ENCODE peak calls at places on chromosomes 2 and 18, in seven cellular contexts. One of them, this sample, is unnamed.

GRCh38 chr2:201262718-201263117 is 2.4 kb downstream of the CASP8 start:
- DNase-seq in AG10803: no peak
- DNase-seq in fibroblast of mammary gland: no peak
- DNase-seq in astrocyte of the spinal cord: no peak
- DNase-seq in fibroblast of lung: no peak
- DNase-seq in A549: no peak
- DNase-seq in CD8-positive, alpha-beta T cell: no peak
- DNase-seq in this sample: no peak

GRCh38 chr2:135164431-135164830 is 112.3 kb downstream of the RAB3GAP1 start:
- DNase-seq in AG10803: peak
- DNase-seq in fibroblast of mammary gland: peak
- DNase-seq in astrocyte of the spinal cord: peak
- DNase-seq in fibroblast of lung: peak
- DNase-seq in A549: peak
- DNase-seq in CD8-positive, alpha-beta T cell: no peak
- DNase-seq in this sample: peak

GRCh38 chr2:56266761-56267411 is 83.1 kb downstream of the CCDC85A start:
- DNase-seq in AG10803: peak
- DNase-seq in fibroblast of mammary gland: no peak
- DNase-seq in astrocyte of the spinal cord: no peak
- DNase-seq in fibroblast of lung: peak
- DNase-seq in A549: no peak
- DNase-seq in CD8-positive, alpha-beta T cell: no peak
- DNase-seq in this sample: no peak

GRCh38 chr2:226797989-226798421 is 1.6 kb downstream of the IRS1 start:
- DNase-seq in AG10803: peak
- DNase-seq in fibroblast of mammary gland: no peak
- DNase-seq in astrocyte of the spinal cord: no peak
- DNase-seq in fibroblast of lung: no peak
- DNase-seq in A549: no peak
- DNase-seq in CD8-positive, alpha-beta T cell: no peak
- DNase-seq in this sample: no peak

GRCh38 chr2:190180313-190181065 is 118.0 kb upstream of the MSTN start:
- DNase-seq in AG10803: peak
- DNase-seq in fibroblast of mammary gland: peak
- DNase-seq in astrocyte of the spinal cord: peak
- DNase-seq in fibroblast of lung: peak
- DNase-seq in A549: peak
- DNase-seq in CD8-positive, alpha-beta T cell: no peak
- DNase-seq in this sample: no peak

GRCh38 chr2:72955188-72956049 is 38.1 kb downstream of the EMX1 start:
- DNase-seq in AG10803: no peak
- DNase-seq in fibroblast of mammary gland: no peak
- DNase-seq in astrocyte of the spinal cord: no peak
- DNase-seq in fibroblast of lung: no peak
- DNase-seq in A549: no peak
- DNase-seq in CD8-positive, alpha-beta T cell: no peak
- DNase-seq in this sample: no peak

GRCh38 chr2:62713837-62714236 is 8.3 kb downstream of the EHBP1 start:
- DNase-seq in AG10803: peak
- DNase-seq in fibroblast of mammary gland: peak
- DNase-seq in astrocyte of the spinal cord: peak
- DNase-seq in fibroblast of lung: peak
- DNase-seq in A549: no peak
- DNase-seq in CD8-positive, alpha-beta T cell: no peak
- DNase-seq in this sample: no peak

GRCh38 chr2:23387221-23387550 is 2.2 kb downstream of the KLHL29 start:
- DNase-seq in AG10803: no peak
- DNase-seq in fibroblast of mammary gland: no peak
- DNase-seq in astrocyte of the spinal cord: no peak
- DNase-seq in fibroblast of lung: no peak
- DNase-seq in A549: no peak
- DNase-seq in CD8-positive, alpha-beta T cell: no peak
- DNase-seq in this sample: no peak

GRCh38 chr2:63581266-63581961 is 6.9 kb downstream of the WDPCP start:
- DNase-seq in AG10803: peak
- DNase-seq in fibroblast of mammary gland: peak
- DNase-seq in astrocyte of the spinal cord: peak
- DNase-seq in fibroblast of lung: peak
- DNase-seq in A549: no peak
- DNase-seq in CD8-positive, alpha-beta T cell: no peak
- DNase-seq in this sample: no peak

GRCh38 chr2:85713836-85714235 is 19.7 kb downstream of the GNLY start:
- DNase-seq in AG10803: no peak
- DNase-seq in fibroblast of mammary gland: no peak
- DNase-seq in astrocyte of the spinal cord: no peak
- DNase-seq in fibroblast of lung: no peak
- DNase-seq in A549: no peak
- DNase-seq in CD8-positive, alpha-beta T cell: no peak
- DNase-seq in this sample: no peak

GRCh38 chr2:2698182-2699116 is 367.4 kb upstream of the MYT1L start:
- DNase-seq in AG10803: no peak
- DNase-seq in fibroblast of mammary gland: no peak
- DNase-seq in astrocyte of the spinal cord: no peak
- DNase-seq in fibroblast of lung: no peak
- DNase-seq in A549: peak
- DNase-seq in CD8-positive, alpha-beta T cell: no peak
- DNase-seq in this sample: no peak

GRCh38 chr2:18855027-18855426 is 265.7 kb upstream of the NT5C1B start:
- DNase-seq in AG10803: peak
- DNase-seq in fibroblast of mammary gland: peak
- DNase-seq in astrocyte of the spinal cord: no peak
- DNase-seq in fibroblast of lung: no peak
- DNase-seq in A549: peak
- DNase-seq in CD8-positive, alpha-beta T cell: no peak
- DNase-seq in this sample: no peak

GRCh38 chr2:32622570-32623310 is 5.1 kb upstream of the TTC27 start:
- DNase-seq in AG10803: peak
- DNase-seq in fibroblast of mammary gland: no peak
- DNase-seq in astrocyte of the spinal cord: no peak
- DNase-seq in fibroblast of lung: no peak
- DNase-seq in A549: no peak
- DNase-seq in CD8-positive, alpha-beta T cell: no peak
- DNase-seq in this sample: no peak

GRCh38 chr2:128405981-128406601 is 87.4 kb upstream of the HS6ST1 start:
- DNase-seq in AG10803: no peak
- DNase-seq in fibroblast of mammary gland: no peak
- DNase-seq in astrocyte of the spinal cord: no peak
- DNase-seq in fibroblast of lung: no peak
- DNase-seq in A549: no peak
- DNase-seq in CD8-positive, alpha-beta T cell: no peak
- DNase-seq in this sample: no peak

GRCh38 chr2:168208652-168209051 is 38.7 kb downstream of the STK39 start:
- DNase-seq in AG10803: no peak
- DNase-seq in fibroblast of mammary gland: no peak
- DNase-seq in astrocyte of the spinal cord: peak
- DNase-seq in fibroblast of lung: no peak
- DNase-seq in A549: no peak
- DNase-seq in CD8-positive, alpha-beta T cell: no peak
- DNase-seq in this sample: no peak

GRCh38 chr2:239131521-239131920 is 269.3 kb downstream of the HDAC4 start:
- DNase-seq in AG10803: no peak
- DNase-seq in fibroblast of mammary gland: no peak
- DNase-seq in astrocyte of the spinal cord: no peak
- DNase-seq in fibroblast of lung: no peak
- DNase-seq in A549: no peak
- DNase-seq in CD8-positive, alpha-beta T cell: no peak
- DNase-seq in this sample: no peak

GRCh38 chr2:44944952-44945612 is 3.6 kb downstream of the SIX3 start:
- DNase-seq in AG10803: no peak
- DNase-seq in fibroblast of mammary gland: no peak
- DNase-seq in astrocyte of the spinal cord: no peak
- DNase-seq in fibroblast of lung: no peak
- DNase-seq in A549: no peak
- DNase-seq in CD8-positive, alpha-beta T cell: no peak
- DNase-seq in this sample: no peak

DNA sequence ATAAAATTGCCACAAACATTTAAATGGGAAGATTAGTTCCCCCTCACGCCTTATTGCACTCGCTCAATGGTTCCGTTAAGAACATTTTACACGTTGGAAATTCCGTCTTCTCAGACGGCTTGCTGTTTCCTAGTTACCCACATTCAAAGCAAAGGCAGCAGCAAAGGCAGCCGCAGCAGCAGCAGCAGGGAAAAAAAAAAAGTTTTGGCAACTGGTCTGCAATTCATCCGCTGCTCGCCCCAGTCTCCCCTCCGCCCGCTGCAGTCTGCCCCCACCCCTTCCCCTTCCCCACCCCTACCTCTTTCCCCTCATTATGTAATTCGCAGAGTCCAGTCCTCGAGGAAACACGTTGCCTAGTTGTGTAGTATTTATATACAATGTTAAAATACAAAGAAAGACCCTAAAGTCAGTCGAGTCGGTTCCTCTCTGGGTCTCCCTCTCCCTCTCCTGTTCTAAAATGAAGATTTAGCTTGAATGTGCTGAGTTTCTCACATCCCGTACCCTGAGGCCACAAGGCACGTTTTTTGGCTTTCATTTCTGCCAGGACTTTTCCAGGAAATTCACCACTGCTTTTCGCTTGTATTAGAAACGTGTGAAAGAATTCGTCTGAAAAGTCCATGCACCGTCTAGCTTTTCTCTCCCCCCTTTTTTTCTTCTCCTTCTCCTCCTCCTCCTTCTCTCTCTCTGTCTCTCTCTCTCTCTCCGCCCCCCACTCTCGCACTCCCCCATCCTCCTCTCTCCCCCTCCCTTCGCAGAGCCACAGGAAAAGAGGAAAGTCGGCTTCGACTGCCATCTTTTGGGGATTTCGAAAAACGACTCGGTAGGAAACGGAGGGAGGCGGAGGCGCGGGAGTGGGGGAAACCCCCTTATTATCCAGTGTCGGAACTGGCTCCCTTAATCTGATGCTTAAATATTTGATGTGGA is 140.0 kb downstream of the MEIS1 start:
- DNase-seq in AG10803: peak
- DNase-seq in fibroblast of mammary gland: peak
- DNase-seq in astrocyte of the spinal cord: peak
- DNase-seq in fibroblast of lung: peak
- DNase-seq in A549: peak
- DNase-seq in CD8-positive, alpha-beta T cell: no peak
- DNase-seq in this sample: peak
- H3K4me3 ChIP-seq in AG10803: peak
- H3K4me3 ChIP-seq in fibroblast of mammary gland: peak
- H3K4me3 ChIP-seq in astrocyte of the spinal cord: peak
- H3K4me3 ChIP-seq in fibroblast of lung: peak
- H3K4me3 ChIP-seq in A549: peak
- H3K4me3 ChIP-seq in CD8-positive, alpha-beta T cell: no peak
- H3K4me3 ChIP-seq in this sample: peak

GRCh38 chr2:241219856-241220356 is 31.4 kb downstream of the ANO7 start:
- DNase-seq in AG10803: no peak
- DNase-seq in fibroblast of mammary gland: no peak
- DNase-seq in astrocyte of the spinal cord: no peak
- DNase-seq in fibroblast of lung: no peak
- DNase-seq in A549: no peak
- DNase-seq in CD8-positive, alpha-beta T cell: no peak
- DNase-seq in this sample: no peak

GRCh38 chr2:241218131-241219029 is 29.9 kb downstream of the ANO7 start:
- DNase-seq in AG10803: peak
- DNase-seq in fibroblast of mammary gland: peak
- DNase-seq in astrocyte of the spinal cord: no peak
- DNase-seq in fibroblast of lung: peak
- DNase-seq in A549: peak
- DNase-seq in CD8-positive, alpha-beta T cell: peak
- DNase-seq in this sample: no peak

GRCh38 chr2:241216211-241216761 is 27.8 kb downstream of the ANO7 start:
- DNase-seq in AG10803: no peak
- DNase-seq in fibroblast of mammary gland: no peak
- DNase-seq in astrocyte of the spinal cord: no peak
- DNase-seq in fibroblast of lung: no peak
- DNase-seq in A549: no peak
- DNase-seq in CD8-positive, alpha-beta T cell: no peak
- DNase-seq in this sample: no peak

GRCh38 chr2:241217320-241218031 is 29.0 kb downstream of the ANO7 start:
- DNase-seq in AG10803: peak
- DNase-seq in fibroblast of mammary gland: peak
- DNase-seq in astrocyte of the spinal cord: peak
- DNase-seq in fibroblast of lung: peak
- DNase-seq in A549: peak
- DNase-seq in CD8-positive, alpha-beta T cell: no peak
- DNase-seq in this sample: peak

GRCh38 chr2:241219030-241219382 is 30.5 kb downstream of the ANO7 start:
- DNase-seq in AG10803: no peak
- DNase-seq in fibroblast of mammary gland: no peak
- DNase-seq in astrocyte of the spinal cord: no peak
- DNase-seq in fibroblast of lung: no peak
- DNase-seq in A549: no peak
- DNase-seq in CD8-positive, alpha-beta T cell: no peak
- DNase-seq in this sample: no peak
- H3K4me3 ChIP-seq in AG10803: peak
- H3K4me3 ChIP-seq in fibroblast of mammary gland: peak
- H3K4me3 ChIP-seq in astrocyte of the spinal cord: peak
- H3K4me3 ChIP-seq in fibroblast of lung: peak
- H3K4me3 ChIP-seq in A549: peak
- H3K4me3 ChIP-seq in CD8-positive, alpha-beta T cell: peak
- H3K4me3 ChIP-seq in this sample: peak

GRCh38 chr2:5692561-5693287 is 540 bp downstream of the SOX11 start:
- DNase-seq in AG10803: peak
- DNase-seq in fibroblast of mammary gland: no peak
- DNase-seq in astrocyte of the spinal cord: peak
- DNase-seq in fibroblast of lung: peak
- DNase-seq in A549: peak
- DNase-seq in CD8-positive, alpha-beta T cell: no peak
- DNase-seq in this sample: no peak
- H3K4me3 ChIP-seq in AG10803: peak
- H3K4me3 ChIP-seq in fibroblast of mammary gland: no peak
- H3K4me3 ChIP-seq in astrocyte of the spinal cord: peak
- H3K4me3 ChIP-seq in fibroblast of lung: peak
- H3K4me3 ChIP-seq in A549: no peak
- H3K4me3 ChIP-seq in CD8-positive, alpha-beta T cell: no peak
- H3K4me3 ChIP-seq in this sample: peak

DNA sequence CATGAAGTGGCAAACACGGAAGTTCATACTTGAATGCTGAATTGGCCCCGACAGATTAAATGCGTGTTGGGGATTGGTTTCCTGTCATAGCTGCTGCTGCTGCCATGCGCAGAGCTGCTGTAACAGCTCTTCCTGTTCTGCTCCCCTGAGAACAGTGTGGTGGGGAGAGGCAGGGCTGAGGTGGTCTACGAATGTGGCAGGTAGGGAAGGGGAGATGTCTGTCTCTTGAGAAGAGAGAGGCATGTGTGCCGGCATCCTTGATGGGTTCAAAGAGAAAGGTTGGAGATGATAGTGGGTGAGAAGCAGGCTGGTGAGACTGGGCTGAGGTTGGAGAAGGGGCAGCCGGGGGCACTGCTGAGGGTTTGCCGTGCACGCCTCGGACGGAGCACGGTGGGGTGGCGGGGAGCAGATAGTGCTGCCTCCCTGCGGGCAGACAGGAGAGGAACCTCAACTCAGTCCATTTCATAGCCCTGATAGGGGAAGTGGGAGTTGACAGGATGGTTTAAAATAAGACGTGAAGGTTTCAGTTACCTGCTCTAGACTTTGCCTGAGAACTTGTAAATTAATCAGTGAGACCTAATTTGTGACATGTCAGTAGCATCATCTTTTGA is 46.1 kb downstream of the TMEM185B start:
- DNase-seq in AG10803: no peak
- DNase-seq in fibroblast of mammary gland: no peak
- DNase-seq in astrocyte of the spinal cord: no peak
- DNase-seq in fibroblast of lung: no peak
- DNase-seq in A549: no peak
- DNase-seq in CD8-positive, alpha-beta T cell: peak
- DNase-seq in this sample: no peak
- H3K4me3 ChIP-seq in AG10803: no peak
- H3K4me3 ChIP-seq in fibroblast of mammary gland: no peak
- H3K4me3 ChIP-seq in astrocyte of the spinal cord: no peak
- H3K4me3 ChIP-seq in fibroblast of lung: no peak
- H3K4me3 ChIP-seq in A549: no peak
- H3K4me3 ChIP-seq in CD8-positive, alpha-beta T cell: peak
- H3K4me3 ChIP-seq in this sample: no peak

GRCh38 chr18:26941608-26942007 is 76.1 kb upstream of the AQP4 start:
- DNase-seq in AG10803: no peak
- DNase-seq in fibroblast of mammary gland: no peak
- DNase-seq in astrocyte of the spinal cord: no peak
- DNase-seq in fibroblast of lung: no peak
- DNase-seq in A549: no peak
- DNase-seq in CD8-positive, alpha-beta T cell: no peak
- DNase-seq in this sample: no peak
- H3K4me3 ChIP-seq in AG10803: no peak
- H3K4me3 ChIP-seq in fibroblast of mammary gland: no peak
- H3K4me3 ChIP-seq in astrocyte of the spinal cord: no peak
- H3K4me3 ChIP-seq in fibroblast of lung: no peak
- H3K4me3 ChIP-seq in A549: no peak
- H3K4me3 ChIP-seq in CD8-positive, alpha-beta T cell: no peak
- H3K4me3 ChIP-seq in this sample: no peak